ENCODE peak calls at places on chromosomes 5 and 9, in five cellular contexts. U is AG10803, P is spleen, E is H7, R is neural progenitor cell. J is an unnamed sample.

GRCh38 chr9:114273461-114273881 is 49.4 kb upstream of the ORM1 start:
- DNase-seq in E (no peak), U (no peak), R (no peak), P (peak; percentile 53), J (peak; percentile 1)

GRCh38 chr9:134597041-134597913 is 44.3 kb upstream of the COL5A1 start:
- DNase-seq in E (no peak), P (no peak), R (no peak), U (no peak), J (no peak)

GRCh38 chr9:89664896-89665329 is 60.1 kb downstream of the GADD45G start:
- DNase-seq in R (no peak), U (no peak), P (no peak), E (no peak), J (no peak)

GRCh38 chr5:2103940-2104339 is 221.2 kb upstream of the IRX4 start:
- DNase-seq in R (no peak), P (no peak), E (no peak), U (no peak), J (no peak)

GRCh38 chr5:72363146-72363802 is 43.1 kb downstream of the PTCD2 start:
- DNase-seq in E (no peak), U (peak; percentile 82), R (no peak), P (no peak), J (no peak)

GRCh38 chr5:157708866-157709265 is 22.4 kb upstream of the THG1L start:
- DNase-seq in P (no peak), R (no peak), E (no peak), U (peak; percentile 16), J (no peak)

GRCh38 chr9:113568481-113569321 is 105.2 kb downstream of the RGS3 start:
- DNase-seq in U (no peak), P (peak; percentile 66), R (no peak), E (no peak), J (peak; percentile 49)

GRCh38 chr9:31030741-31031202 is 1353.7 kb upstream of the ACO1 start:
- DNase-seq in P (no peak), E (peak; percentile 17), R (peak; percentile 69), U (no peak), J (no peak)

GRCh38 chr9:108961151-108961550 is 27.0 kb downstream of the ABITRAM start:
- DNase-seq in U (no peak), R (no peak), P (no peak), E (no peak), J (no peak)

GRCh38 chr5:171825046-171825445 is 39.4 kb downstream of the SMIM23 start:
- DNase-seq in U (peak; percentile 3), E (no peak), P (peak; percentile 18), R (no peak), J (no peak)

GRCh38 chr5:171821286-171821685 is 35.7 kb downstream of the SMIM23 start:
- DNase-seq in U (no peak), P (peak; percentile 18), E (no peak), R (no peak), J (no peak)

GRCh38 chr5:171816666-171817065 is 31.0 kb downstream of the SMIM23 start:
- DNase-seq in R (no peak), E (no peak), P (no peak), U (no peak), J (no peak)

GRCh38 chr5:171823269-171823668 is 37.7 kb downstream of the SMIM23 start:
- DNase-seq in P (no peak), R (no peak), E (no peak), U (no peak), J (no peak)

DNA sequence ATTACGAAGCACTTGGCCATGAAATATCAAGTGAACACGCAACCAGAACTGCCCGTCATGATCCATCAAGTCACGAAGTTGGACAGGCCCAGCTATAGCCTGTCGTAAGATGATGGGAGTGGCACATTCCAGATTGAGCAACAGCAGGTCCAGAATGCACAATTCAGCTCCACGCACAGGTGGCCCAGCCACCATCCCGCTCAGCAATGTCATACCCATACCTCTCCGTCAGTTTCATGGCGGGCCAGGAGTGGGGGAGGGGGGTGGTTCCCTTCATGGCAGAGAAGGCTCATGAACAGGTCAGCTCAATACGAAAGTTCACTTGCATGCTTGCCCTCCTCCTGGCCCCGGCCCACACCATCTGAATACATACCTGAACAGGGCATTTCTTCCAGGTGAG is 34.9 kb downstream of the SMIM23 start:
- DNase-seq in R (no peak), P (peak; percentile 52), U (no peak), E (no peak), J (no peak)
- H3K4me3 ChIP-seq in R (no peak overlapping the region), P (no peak overlapping the region), U (no peak overlapping the region), E (no peak overlapping the region), J (no peak overlapping the region)

DNA sequence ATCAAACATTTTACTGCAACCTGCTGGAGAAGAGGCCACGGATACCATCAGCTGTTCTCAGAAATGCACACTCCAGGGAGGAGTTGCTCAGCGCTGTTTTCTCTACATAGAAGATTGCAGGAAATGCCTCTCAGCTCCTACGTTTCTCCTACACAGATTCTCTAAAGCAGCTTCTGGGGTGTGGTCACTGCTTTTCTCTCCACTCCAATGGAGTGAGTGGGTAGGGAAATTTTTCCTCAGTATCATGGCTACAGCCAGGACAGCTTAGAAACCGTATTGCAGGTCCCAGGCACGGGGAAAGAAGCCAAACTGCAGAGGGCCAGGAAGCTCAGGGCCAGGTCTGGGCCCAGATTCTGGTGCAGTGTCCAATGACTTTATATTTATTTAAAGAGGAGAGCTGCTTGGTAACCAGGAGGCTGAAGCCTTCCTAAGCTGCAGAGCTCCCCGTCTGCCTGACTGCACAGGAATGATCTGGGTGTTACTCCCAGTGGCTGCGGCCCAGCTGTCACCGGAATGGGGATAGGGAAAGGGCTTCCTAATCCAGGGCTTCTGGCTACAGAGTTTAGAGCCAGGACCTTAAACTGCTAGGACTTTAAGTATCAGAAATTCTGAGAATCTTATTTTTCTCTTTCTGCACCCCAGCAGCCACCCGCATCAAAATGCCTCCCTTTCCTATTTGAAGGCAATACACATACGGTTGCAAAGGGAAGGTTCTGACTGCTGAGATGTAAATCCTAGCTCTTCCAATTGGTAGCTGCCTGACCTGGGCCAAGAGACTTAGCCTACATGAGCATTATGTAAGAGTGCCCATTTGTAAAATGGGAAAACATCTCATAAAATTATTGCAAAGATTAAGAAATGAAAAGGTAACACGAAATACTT is 1.4 kb upstream of the SPTAN1 start:
- DNase-seq in U (peak; percentile 47), R (peak; percentile 88), E (peak; percentile 40), P (no peak), J (no peak)
- H3K4me3 ChIP-seq in U (peak overlapping the region; percentile 69), R (peak overlapping the region; percentile 94), E (peak overlapping the region; percentile 67), P (no peak overlapping the region), J (peak overlapping the region; percentile 75)

DNA sequence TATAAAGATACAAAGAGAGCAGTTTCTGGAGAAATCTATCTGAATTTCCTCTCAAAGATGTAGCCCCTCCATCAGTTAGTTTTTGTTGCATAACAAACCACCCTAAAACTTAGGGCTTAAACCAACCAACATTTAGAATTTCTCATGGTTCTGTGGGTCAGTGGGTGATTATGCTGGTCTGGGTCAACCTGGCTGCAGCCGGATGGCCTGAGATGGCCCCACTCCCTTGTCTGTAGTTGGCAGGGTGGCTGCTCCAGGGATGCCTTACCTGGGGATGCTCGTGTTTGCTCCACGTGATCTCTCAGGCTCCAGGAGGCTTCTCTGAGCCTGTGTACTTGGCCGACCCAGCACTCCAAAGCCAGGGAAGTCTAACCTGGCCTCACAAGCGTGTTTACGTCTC is 139.3 kb downstream of the MVB12B start:
- DNase-seq in U (no peak), P (peak; percentile 38), R (no peak), E (no peak), J (no peak)
- H3K4me3 ChIP-seq in U (no peak overlapping the region), P (no peak overlapping the region), R (no peak overlapping the region), E (no peak overlapping the region), J (no peak overlapping the region)

GRCh38 chr9:20357207-20357503 is 265.1 kb downstream of the MLLT3 start:
- DNase-seq in R (no peak), U (peak; percentile 7), P (no peak), E (no peak), J (no peak)

GRCh38 chr9:20355022-20355421 is 267.3 kb downstream of the MLLT3 start:
- DNase-seq in E (no peak), R (no peak), P (no peak), U (peak; percentile 71), J (no peak)

GRCh38 chr9:20358201-20358600 is 264.1 kb downstream of the MLLT3 start:
- DNase-seq in P (no peak), U (peak; percentile 54), E (no peak), R (no peak), J (no peak)

GRCh38 chr9:20353931-20354652 is 268.2 kb downstream of the MLLT3 start:
- DNase-seq in R (no peak), E (no peak), U (peak; percentile 62), P (no peak), J (no peak)

GRCh38 chr9:20356392-20357206 is 265.7 kb downstream of the MLLT3 start:
- DNase-seq in P (no peak), E (peak; percentile 70), R (peak; percentile 89), U (peak; percentile 85), J (peak; percentile 70)
- H3K4me3 ChIP-seq in P (no peak overlapping the region), E (no peak overlapping the region), R (peak overlapping the region; percentile 38), U (no peak overlapping the region), J (no peak overlapping the region)

GRCh38 chr5:11384441-11385250 is 519.6 kb downstream of the CTNND2 start:
- DNase-seq in R (peak; percentile 55), E (peak; percentile 66), P (no peak), U (no peak), J (no peak)
- H3K4me3 ChIP-seq in R (peak overlapping the region; percentile 63), E (peak overlapping the region; percentile 45), P (no peak overlapping the region), U (no peak overlapping the region), J (no peak overlapping the region)